ENCODE peak calls at places on chromosomes 16 and 17, in nine cellular contexts. Z is cardiac fibroblast, X is mesendoderm, V is NCI-H524, Q is T-cell, U is AG08395, T is body of pancreas, B is natural killer cell, S is posterior cingulate gyrus. J is an unnamed sample.

GRCh38 chr17:13544292-13544691 is 57.4 kb downstream of the HS3ST3A1 start:
- DNase-seq in V (no peak), Z (peak), Q (no peak), U (peak), X (peak), B (no peak), T (peak), S (no peak), J (no peak)

GRCh38 chr16:88855176-88855575 is 1.6 kb downstream of the GALNS start:
- DNase-seq in S (no peak), Q (no peak), T (no peak), U (no peak), V (no peak), Z (no peak), X (no peak), B (no peak), J (no peak)

GRCh38 chr17:77385750-77386501 is 245.2 kb downstream of the SEC14L1 start:
- DNase-seq in V (no peak), T (no peak), Q (no peak), B (no peak), S (no peak), X (no peak), Z (peak), U (no peak), J (peak)

GRCh38 chr17:40501499-40501911 is at the start of gene TNS4:
- DNase-seq in Z (no peak), V (no peak), X (no peak), Q (no peak), U (no peak), T (no peak), S (no peak), B (no peak), J (no peak)

GRCh38 chr17:47077576-47077975 is 98.5 kb upstream of the RPRML start:
- DNase-seq in Z (no peak), S (no peak), U (no peak), B (no peak), Q (no peak), T (no peak), X (no peak), V (no peak), J (no peak)

GRCh38 chr17:8128125-8128784 is 4.3 kb upstream of the HES7 start:
- DNase-seq in S (no peak), Q (no peak), V (no peak), U (no peak), Z (no peak), T (no peak), X (no peak), B (no peak), J (no peak)

GRCh38 chr16:3722508-3722907 is 5.2 kb upstream of the TRAP1 start:
- DNase-seq in X (no peak), Z (no peak), B (no peak), Q (no peak), T (no peak), S (no peak), V (no peak), U (no peak), J (no peak)

GRCh38 chr16:74224828-74225227 is 71.8 kb upstream of the PSMD7 start:
- DNase-seq in U (no peak), Q (no peak), B (no peak), X (no peak), S (no peak), V (peak), T (no peak), Z (peak), J (peak)

GRCh38 chr17:66304304-66305174 is 2.1 kb downstream of the PRKCA start:
- DNase-seq in S (no peak), V (peak), Z (peak), U (no peak), B (no peak), Q (no peak), X (peak), T (no peak), J (peak)

GRCh38 chr16:66135376-66135775 is 231.1 kb upstream of the CDH5 start:
- DNase-seq in Z (peak), S (no peak), Q (no peak), B (no peak), V (no peak), T (peak), X (no peak), U (peak), J (peak)

GRCh38 chr17:7060165-7060890 is 16.4 kb upstream of the SLC16A11 start:
- DNase-seq in B (no peak), Z (peak), X (no peak), V (no peak), T (no peak), U (peak), S (no peak), Q (no peak), J (no peak)

GRCh38 chr17:66425751-66426396 is 123.5 kb downstream of the PRKCA start:
- DNase-seq in Z (no peak), S (no peak), U (no peak), X (no peak), Q (no peak), T (no peak), V (no peak), B (no peak), J (no peak)

GRCh38 chr17:26774291-26775218 is 519.4 kb upstream of the WSB1 start:
- DNase-seq in S (no peak), X (no peak), U (no peak), Q (no peak), B (no peak), Z (no peak), V (no peak), T (no peak), J (no peak)

GRCh38 chr16:19033761-19034160 is 33.7 kb upstream of the COQ7 start:
- DNase-seq in T (no peak), Q (no peak), X (no peak), Z (no peak), S (no peak), B (no peak), V (no peak), U (no peak), J (no peak)

GRCh38 chr17:80789356-80789902 is 202.2 kb upstream of the CHMP6 start:
- DNase-seq in V (no peak), X (no peak), T (peak), S (no peak), B (no peak), Z (peak), U (peak), Q (no peak), J (no peak)

GRCh38 chr16:89145406-89146161 is 26.0 kb upstream of the CDH15 start:
- DNase-seq in U (no peak), Z (no peak), T (no peak), S (no peak), B (no peak), Q (no peak), X (no peak), V (no peak), J (no peak)

GRCh38 chr16:85819245-85819644 is 19.8 kb downstream of the COX4I1 start:
- DNase-seq in V (peak), U (peak), S (peak), T (peak), B (peak), Z (peak), Q (peak), X (peak), J (peak)

GRCh38 chr17:5031365-5032082 is 3.7 kb downstream of the SLC52A1 start:
- DNase-seq in X (peak), B (peak), Z (peak), S (peak), U (peak), Q (peak), V (peak), T (peak), J (peak)

GRCh38 chr17:17988427-17988945 is 15.8 kb downstream of the DRC3 start:
- DNase-seq in X (no peak), S (no peak), B (no peak), U (no peak), T (no peak), V (no peak), Q (no peak), Z (no peak), J (no peak)

GRCh38 chr16:86353185-86353584 is 157.1 kb upstream of the FOXF1 start:
- DNase-seq in Z (no peak), X (no peak), S (no peak), B (no peak), T (no peak), Q (no peak), V (no peak), U (no peak), J (no peak)

GRCh38 chr17:28271431-28271830 is 47.6 kb upstream of the TMEM97 start:
- DNase-seq in V (no peak), S (no peak), T (no peak), X (no peak), Q (no peak), Z (no peak), U (no peak), B (no peak), J (no peak)

GRCh38 chr17:9968881-9969280 is 63.8 kb upstream of the RCVRN start:
- DNase-seq in V (no peak), U (no peak), B (no peak), Z (peak), X (peak), Q (no peak), S (no peak), T (no peak), J (peak)

GRCh38 chr17:8916470-8916869 is 49.0 kb upstream of the PIK3R6 start:
- DNase-seq in Q (no peak), X (no peak), U (no peak), T (peak), B (no peak), S (no peak), V (no peak), Z (no peak), J (no peak)

GRCh38 chr17:9937901-9938300 is 32.8 kb upstream of the RCVRN start:
- DNase-seq in Z (no peak), B (no peak), X (no peak), S (no peak), Q (no peak), T (no peak), U (no peak), V (no peak), J (no peak)

GRCh38 chr17:83194189-83194565 is 114.8 kb downstream of the METRNL start:
- DNase-seq in V (no peak), X (no peak), S (no peak), B (no peak), T (peak), Z (no peak), Q (no peak), U (no peak), J (no peak)

J was measured in cardiac muscle cell.